ENCODE peak calls at places on chromosomes 7 and 10, in six cellular contexts. R, E, L, P, S and J are unnamed samples. For H3K4me1 and H3K9me3, the result is how much of the 10 kb centered on the place peaks cover.

GRCh38 chr7:131149840-131150239 is 177.8 kb upstream of the MKLN1 start:
- DNase-seq in R (no peak), E (no peak), L (no peak), P (no peak), S (no peak), J (no peak)

GRCh38 chr7:87032604-87033003 is 26.9 kb downstream of the ELAPOR2 start:
- DNase-seq in R (no peak), E (no peak), L (no peak), P (no peak), S (no peak), J (no peak)

GRCh38 chr10:126375299-126375698 is 13.0 kb downstream of the ADAM12 start:
- DNase-seq in R (no peak), E (no peak), L (no peak), P (no peak), S (no peak), J (no peak)

GRCh38 chr7:159370-160270 is 32.8 kb upstream of the FAM20C start:
- DNase-seq in R (no peak), E (peak), L (no peak), P (no peak), S (no peak), J (no peak)

GRCh38 chr10:5283305-5284158 is 81.2 kb upstream of the UCN3 start:
- DNase-seq in R (peak), E (peak), L (peak), P (peak), S (peak), J (no peak)

GRCh38 chr7:118870187-118870586 is 645.7 kb downstream of the ANKRD7 start:
- DNase-seq in R (no peak), E (no peak), L (no peak), P (no peak), S (no peak), J (no peak)

GRCh38 chr7:104929921-104930320 is 84.1 kb upstream of the KMT2E start:
- DNase-seq in R (no peak), E (no peak), L (no peak), P (no peak), S (no peak), J (no peak)

GRCh38 chr7:44281811-44282600 is 43.4 kb downstream of the CAMK2B start:
- DNase-seq in R (peak), E (peak), L (no peak), P (no peak), S (peak), J (no peak)

GRCh38 chr10:51892313-51892712 is 192.9 kb upstream of the CSTF2T start:
- DNase-seq in R (no peak), E (no peak), L (no peak), P (no peak), S (no peak), J (no peak)

GRCh38 chr10:32946108-32946507 is 11.9 kb downstream of the ITGB1 start:
- DNase-seq in R (no peak), E (no peak), L (no peak), P (no peak), S (no peak), J (no peak)

GRCh38 chr7:130733866-130734524 is at the start of gene KLF14:
- DNase-seq in R (peak), E (no peak), L (no peak), P (no peak), S (peak), J (peak)

GRCh38 chr10:33113111-33113856 is 155.3 kb upstream of the ITGB1 start:
- DNase-seq in R (no peak), E (no peak), L (no peak), P (peak), S (no peak), J (no peak)

GRCh38 chr10:132685121-132685891 is 100.6 kb downstream of the NKX6-2 start:
- DNase-seq in R (no peak), E (peak), L (no peak), P (peak), S (peak), J (peak)

GRCh38 chr10:77012811-77013500 is 624.7 kb downstream of the KCNMA1 start:
- DNase-seq in R (no peak), E (no peak), L (no peak), P (no peak), S (no peak), J (no peak)

GRCh38 chr10:5633166-5633565 is 33.2 kb downstream of the ASB13 start:
- DNase-seq in R (no peak), E (no peak), L (no peak), P (no peak), S (no peak), J (no peak)

GRCh38 chr10:105358911-105359310 is 717.8 kb downstream of the SORCS3 start:
- DNase-seq in R (no peak), E (no peak), L (no peak), P (no peak), S (no peak), J (no peak)

GRCh38 chr10:107653832-107654287 is 489.4 kb upstream of the SORCS1 start:
- DNase-seq in R (no peak), E (no peak), L (peak), P (peak), S (peak), J (peak)

GRCh38 chr7:154874409-154875113 is 128.4 kb downstream of the PAXIP1 start:
- DNase-seq in R (no peak), E (peak), L (no peak), P (no peak), S (no peak), J (no peak)

GRCh38 chr7:113270790-113271189 is 152.4 kb upstream of the SMIM30 start:
- DNase-seq in R (no peak), E (no peak), L (no peak), P (no peak), S (no peak), J (no peak)

GRCh38 chr7:25963733-25964132 is 188.3 kb upstream of the NFE2L3 start:
- DNase-seq in R (no peak), E (no peak), L (no peak), P (no peak), S (peak), J (no peak)

GRCh38 chr10:49360271-49361177 is 35.4 kb downstream of the DRGX start:
- DNase-seq in R (no peak), E (no peak), L (peak), P (no peak), S (no peak), J (no peak)

GRCh38 chr10:103941801-103942200 is 23.8 kb upstream of the STN1 start:
- DNase-seq in R (no peak), E (no peak), L (no peak), P (no peak), S (no peak), J (no peak)

GRCh38 chr10:127919418-127920191 is 12.7 kb downstream of the PTPRE start:
- DNase-seq in R (no peak), E (no peak), L (no peak), P (peak), S (no peak), J (no peak)

GRCh38 chr10:131787961-131788360 is 112.8 kb upstream of the PPP2R2D start:
- DNase-seq in R (no peak), E (no peak), L (no peak), P (no peak), S (no peak), J (no peak)

GRCh38 chr7:61111-61510 is 131.3 kb upstream of the FAM20C start:
- DNase-seq in R (no peak), E (peak), L (no peak), P (no peak), S (peak), J (no peak)

DNA sequence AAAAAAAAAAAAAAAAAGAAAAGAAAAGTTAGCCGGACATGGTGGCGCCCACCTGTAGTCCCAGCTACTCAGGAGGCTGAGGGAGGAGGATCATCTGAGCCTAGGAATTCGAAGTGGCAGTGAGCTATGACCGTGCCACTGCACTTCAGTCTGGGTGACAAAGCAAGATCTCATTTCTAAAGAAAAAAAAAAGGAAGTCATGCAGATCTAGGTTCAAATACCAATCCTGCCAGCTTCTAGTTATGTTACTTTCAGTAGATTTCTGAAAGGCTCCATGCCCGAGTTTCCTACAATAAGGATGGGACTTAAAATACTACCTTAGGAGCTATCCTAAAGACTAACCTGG is 4.5 kb downstream of the ZC3HAV1 start:
- DNase-seq in R (no peak), E (no peak), L (no peak), P (no peak), S (no peak), J (no peak)
- H3K4me3 ChIP-seq in R (peak), E (peak), L (no peak), P (no peak), S (no peak), J (peak)

DNA sequence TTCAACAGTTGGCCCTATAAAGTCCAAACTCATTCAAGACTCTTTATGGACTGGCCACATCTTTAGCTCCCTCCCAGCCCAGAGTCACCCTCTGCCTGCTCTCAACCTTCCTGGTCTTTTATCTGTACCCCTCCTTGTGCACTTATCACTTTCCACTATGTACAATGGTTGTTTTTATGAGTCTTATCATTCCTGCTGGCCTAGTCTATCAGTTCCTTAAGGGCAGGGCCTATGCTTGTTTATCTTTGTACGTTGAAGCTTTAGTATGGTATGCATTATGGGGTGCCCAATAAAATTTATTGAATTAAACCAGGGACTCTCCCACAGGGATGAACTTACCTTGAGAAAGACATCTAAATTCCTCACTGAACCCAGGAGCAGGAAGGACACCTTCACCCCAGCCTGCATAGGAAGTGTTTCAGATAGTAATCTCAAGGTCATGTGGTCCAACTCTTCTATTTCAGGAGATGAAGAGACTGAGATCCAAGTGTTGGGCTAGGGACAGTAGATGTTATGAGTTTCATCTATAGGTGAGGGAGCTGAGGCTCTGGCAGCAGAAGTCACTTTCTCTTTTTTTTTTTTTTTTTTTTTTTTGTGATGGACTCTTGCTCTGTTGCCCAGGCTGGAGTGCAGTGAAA is 13.3 kb upstream of the PDCD4 start:
- DNase-seq in R (no peak), E (no peak), L (no peak), P (no peak), S (no peak), J (no peak)
- H3K4me1 ChIP-seq in R (half or more), E (half or more), L (under half), P (under half), S (half or more), J (half or more)

GRCh38 chr10:38054361-38054797 is 39.8 kb upstream of the ZNF37A start:
- DNase-seq in R (no peak), E (no peak), L (no peak), P (peak), S (no peak), J (no peak)
- H3K9me3 ChIP-seq in R (under half), E (half or more), L (half or more), P (under half), S (under half), J (under half)

DNA sequence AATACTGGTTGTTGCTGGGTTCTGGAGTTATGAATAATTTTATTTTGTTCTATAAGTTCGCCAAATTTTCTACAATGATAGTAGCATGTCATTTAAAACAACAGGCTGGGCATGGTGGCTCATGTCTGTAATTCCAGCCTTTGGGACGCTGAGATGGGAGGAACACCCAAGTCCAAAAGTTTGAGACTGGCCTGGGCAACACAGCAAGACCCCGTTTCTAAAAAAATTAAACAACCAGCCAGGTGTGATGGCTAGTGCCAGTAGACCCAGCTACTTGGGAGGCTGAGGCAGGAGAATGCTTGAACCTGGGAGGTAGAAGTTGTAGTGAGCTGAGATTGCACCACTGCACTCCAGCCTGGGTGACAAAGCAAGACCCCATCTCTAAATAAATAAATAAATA is 347.7 kb downstream of the PARD3 start:
- DNase-seq in R (no peak), E (no peak), L (no peak), P (no peak), S (no peak), J (no peak)
- H3K4me3 ChIP-seq in R (no peak), E (no peak), L (no peak), P (no peak), S (no peak), J (no peak)

GRCh38 chr10:100709655-100710054 is 35.7 kb upstream of the PAX2 start:
- DNase-seq in R (no peak), E (no peak), L (no peak), P (no peak), S (no peak), J (no peak)

GRCh38 chr10:100705139-100705538 is 40.2 kb upstream of the PAX2 start:
- DNase-seq in R (no peak), E (no peak), L (no peak), P (no peak), S (no peak), J (no peak)

GRCh38 chr10:100710151-100710871 is 35.1 kb upstream of the PAX2 start:
- DNase-seq in R (no peak), E (no peak), L (no peak), P (no peak), S (peak), J (no peak)

GRCh38 chr10:100707261-100707848 is 38.0 kb upstream of the PAX2 start:
- DNase-seq in R (no peak), E (no peak), L (no peak), P (no peak), S (no peak), J (no peak)

GRCh38 chr10:100709146-100709545 is 36.2 kb upstream of the PAX2 start:
- DNase-seq in R (no peak), E (no peak), L (no peak), P (no peak), S (no peak), J (no peak)
- H3K4me1 ChIP-seq in R (under half), E (under half), L (under half), P (under half), S (under half), J (under half)

DNA sequence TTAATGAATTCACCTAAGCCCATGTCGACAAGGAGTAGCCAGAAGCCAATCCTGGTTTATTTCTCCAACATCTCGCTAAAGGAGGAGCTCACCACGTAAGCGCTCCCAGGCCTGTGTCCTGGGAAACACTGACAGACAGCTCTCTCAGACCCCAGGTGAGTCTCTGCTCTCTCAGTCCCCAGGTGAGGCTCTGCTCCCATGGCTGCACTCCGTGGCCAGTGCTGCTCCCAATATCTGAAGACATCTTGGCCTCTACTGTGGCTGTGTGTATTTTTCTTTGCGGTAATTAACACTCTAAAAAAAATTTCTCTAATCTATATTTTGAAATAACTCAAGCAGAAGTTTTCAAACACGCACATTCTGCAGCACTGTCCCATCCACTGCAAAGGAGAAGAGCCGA is 564.5 kb downstream of the PTPRN2 start:
- DNase-seq in R (no peak), E (no peak), L (no peak), P (no peak), S (no peak), J (peak)
- H3K9me3 ChIP-seq in R (under half), E (under half), L (under half), P (half or more), S (under half), J (under half)

GRCh38 chr10:29627201-29628105 is 7.3 kb downstream of the SVIL start:
- DNase-seq in R (no peak), E (no peak), L (no peak), P (peak), S (no peak), J (no peak)
- H3K4me3 ChIP-seq in R (no peak), E (no peak), L (no peak), P (no peak), S (no peak), J (no peak)

DNA sequence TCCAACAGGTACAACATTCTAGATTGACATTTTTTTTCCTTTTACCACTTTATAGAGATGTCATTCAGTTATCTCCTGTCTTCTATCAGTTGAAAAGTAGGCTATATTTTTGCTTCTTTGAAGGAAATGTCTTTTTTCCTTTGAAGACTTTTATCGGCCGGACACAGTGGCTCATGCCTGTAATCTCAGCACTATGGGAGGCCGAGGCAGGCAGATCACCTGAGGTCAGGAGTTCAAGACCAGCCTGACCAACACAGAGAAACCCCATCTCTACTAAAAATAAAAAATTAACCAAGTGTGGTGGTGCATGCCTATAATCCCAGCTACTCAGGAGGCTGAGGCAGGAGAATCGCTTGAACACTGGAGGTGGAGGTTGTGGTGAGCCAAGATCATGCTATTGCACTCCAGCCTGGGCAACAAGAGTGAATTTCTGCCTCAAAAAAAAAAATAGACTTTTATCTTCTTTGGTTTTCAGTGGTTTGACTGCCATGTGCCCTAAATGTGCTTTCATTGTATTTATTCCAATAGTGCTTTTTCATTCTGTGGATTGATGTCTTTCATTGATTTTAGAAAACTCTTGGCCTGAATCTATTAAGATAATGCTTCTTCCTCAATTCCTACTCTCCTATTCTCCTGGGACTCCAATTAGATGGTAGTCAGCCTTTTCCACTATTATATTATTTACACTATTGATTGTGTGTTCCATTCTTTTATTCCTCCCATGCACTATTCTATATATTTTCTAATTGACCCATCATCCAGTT is 84.6 kb downstream of the IMMP2L start:
- DNase-seq in R (no peak), E (no peak), L (no peak), P (no peak), S (no peak), J (no peak)
- H3K4me1 ChIP-seq in R (under half), E (under half), L (under half), P (under half), S (under half), J (under half)